ENCODE peak calls at places on chromosomes 12 and 14, in six cellular contexts. K, V, D, N, Y and F are unnamed samples.

GRCh38 chr12:132558861-132559623 is 51.3 kb downstream of the LRCOL1 start:
- DNase-seq in K (peak), V (no peak), D (no peak), Y (no peak), N (no peak), F (peak)

GRCh38 chr14:52950410-52950897 is 396 bp downstream of the FERMT2 start:
- DNase-seq in V (peak), Y (peak), N (peak), K (no peak), D (peak), F (peak)

GRCh38 chr14:73058923-73059311 is 583 bp downstream of the RBM25 start:
- DNase-seq in N (peak), V (no peak), Y (peak), D (no peak), K (peak), F (no peak)

GRCh38 chr14:93113678-93114067 is 2.1 kb downstream of the ITPK1 start:
- DNase-seq in Y (no peak), N (no peak), K (no peak), D (no peak), V (peak), F (no peak)

GRCh38 chr14:21910260-21910659 is 236.6 kb upstream of the OR4E1 start:
- DNase-seq in N (no peak), V (no peak), D (no peak), K (no peak), Y (no peak), F (no peak)

GRCh38 chr12:88725592-88726143 is 145.4 kb upstream of the KITLG start:
- DNase-seq in K (no peak), N (no peak), V (no peak), D (no peak), Y (no peak), F (no peak)

GRCh38 chr12:122813310-122813713 is 21.9 kb upstream of the HIP1R start:
- DNase-seq in Y (no peak), K (no peak), N (no peak), V (no peak), D (peak), F (no peak)

GRCh38 chr12:131267576-131267975 is 313.9 kb downstream of the ADGRD1 start:
- DNase-seq in D (no peak), V (no peak), K (no peak), N (no peak), Y (no peak), F (peak)

GRCh38 chr12:76864791-76865400 is 13.9 kb downstream of the CSRP2 start:
- DNase-seq in D (no peak), V (no peak), K (no peak), Y (no peak), N (no peak), F (no peak)

GRCh38 chr12:57459750-57460400 is at the start of gene GLI1:
- DNase-seq in K (no peak), D (no peak), Y (no peak), N (peak), V (no peak), F (no peak)

GRCh38 chr12:106953352-106954260 is 2.1 kb upstream of the TMEM263 start:
- DNase-seq in V (no peak), Y (no peak), K (no peak), D (no peak), N (peak), F (no peak)

GRCh38 chr14:35332517-35333346 is 40.5 kb downstream of the PSMA6 start:
- DNase-seq in N (no peak), V (peak), Y (no peak), D (peak), K (peak), F (peak)

GRCh38 chr14:99395904-99396530 is 84.6 kb downstream of the SETD3 start:
- DNase-seq in V (no peak), D (no peak), Y (no peak), K (peak), N (peak), F (no peak)

GRCh38 chr12:86256169-86256568 is at the start of gene MGAT4C:
- DNase-seq in D (no peak), Y (no peak), N (no peak), V (no peak), K (no peak), F (no peak)

GRCh38 chr14:95059126-95059525 is 98.2 kb downstream of the DICER1 start:
- DNase-seq in V (no peak), D (no peak), Y (no peak), K (no peak), N (no peak), F (no peak)

GRCh38 chr14:41607966-41608663 is 1.4 kb downstream of the LRFN5 start:
- DNase-seq in Y (no peak), D (no peak), N (no peak), V (peak), K (no peak), F (no peak)

GRCh38 chr12:26271889-26272492 is 76.6 kb downstream of the SSPN start:
- DNase-seq in K (no peak), D (peak), N (peak), Y (peak), V (peak), F (peak)

GRCh38 chr12:106739318-106739717 is 35.2 kb upstream of the RIC8B start:
- DNase-seq in V (no peak), K (no peak), D (no peak), N (no peak), Y (no peak), F (no peak)

GRCh38 chr12:24922109-24922508 is 26.8 kb downstream of the BCAT1 start:
- DNase-seq in D (no peak), Y (no peak), K (no peak), N (no peak), V (no peak), F (no peak)

GRCh38 chr12:1326258-1326657 is 268.1 kb downstream of the FBXL14 start:
- DNase-seq in K (no peak), Y (no peak), D (no peak), N (no peak), V (no peak), F (no peak)

GRCh38 chr14:51575225-51576111 is 76.2 kb upstream of the FRMD6 start:
- DNase-seq in V (no peak), N (no peak), D (no peak), Y (no peak), K (no peak), F (no peak)